ENCODE peak calls at places on chromosomes 11 and 22, in nine cellular contexts. One of them, this sample, is unnamed. For H3K4me1, the result is how much of the 10 kb centered on the place peaks cover.

GRCh38 chr11:65866524-65867283 is 5.9 kb downstream of the EFEMP2 start:
- DNase-seq in uterus: peak
- DNase-seq in BE2C: no peak
- DNase-seq in CD4-positive, alpha-beta memory T cell: no peak
- DNase-seq in neural progenitor cell: no peak
- DNase-seq in colonic mucosa: no peak
- DNase-seq in lower lobe of right lung: peak
- DNase-seq in astrocyte: no peak
- DNase-seq in Caco-2: no peak
- DNase-seq in this sample: peak

GRCh38 chr22:21712751-21713427 is 22.7 kb downstream of the YPEL1 start:
- DNase-seq in uterus: peak
- DNase-seq in BE2C: peak
- DNase-seq in CD4-positive, alpha-beta memory T cell: peak
- DNase-seq in neural progenitor cell: peak
- DNase-seq in colonic mucosa: peak
- DNase-seq in lower lobe of right lung: peak
- DNase-seq in astrocyte: peak
- DNase-seq in Caco-2: peak
- DNase-seq in this sample: peak

GRCh38 chr11:14054708-14055107 is 92.2 kb downstream of the SPON1 start:
- DNase-seq in uterus: peak
- DNase-seq in BE2C: no peak
- DNase-seq in CD4-positive, alpha-beta memory T cell: no peak
- DNase-seq in neural progenitor cell: no peak
- DNase-seq in colonic mucosa: no peak
- DNase-seq in lower lobe of right lung: no peak
- DNase-seq in astrocyte: no peak
- DNase-seq in Caco-2: no peak
- DNase-seq in this sample: peak

GRCh38 chr11:60457576-60457975 is 1.9 kb downstream of the MS4A1 start:
- DNase-seq in uterus: no peak
- DNase-seq in BE2C: no peak
- DNase-seq in CD4-positive, alpha-beta memory T cell: no peak
- DNase-seq in neural progenitor cell: no peak
- DNase-seq in colonic mucosa: no peak
- DNase-seq in lower lobe of right lung: no peak
- DNase-seq in astrocyte: no peak
- DNase-seq in Caco-2: no peak
- DNase-seq in this sample: no peak

GRCh38 chr11:1342946-1343345 is 33.5 kb upstream of the TOLLIP start:
- DNase-seq in uterus: no peak
- DNase-seq in BE2C: no peak
- DNase-seq in CD4-positive, alpha-beta memory T cell: no peak
- DNase-seq in neural progenitor cell: no peak
- DNase-seq in colonic mucosa: peak
- DNase-seq in lower lobe of right lung: no peak
- DNase-seq in astrocyte: no peak
- DNase-seq in Caco-2: no peak
- DNase-seq in this sample: no peak

GRCh38 chr22:37581534-37581933 is 1.6 kb upstream of the LGALS2 start:
- DNase-seq in uterus: peak
- DNase-seq in BE2C: no peak
- DNase-seq in CD4-positive, alpha-beta memory T cell: no peak
- DNase-seq in neural progenitor cell: no peak
- DNase-seq in colonic mucosa: peak
- DNase-seq in lower lobe of right lung: peak
- DNase-seq in astrocyte: no peak
- DNase-seq in Caco-2: no peak
- DNase-seq in this sample: peak

GRCh38 chr11:12769834-12770345 is 95.7 kb downstream of the TEAD1 start:
- DNase-seq in uterus: no peak
- DNase-seq in BE2C: no peak
- DNase-seq in CD4-positive, alpha-beta memory T cell: no peak
- DNase-seq in neural progenitor cell: no peak
- DNase-seq in colonic mucosa: no peak
- DNase-seq in lower lobe of right lung: no peak
- DNase-seq in astrocyte: peak
- DNase-seq in Caco-2: no peak
- DNase-seq in this sample: no peak

GRCh38 chr22:22036588-22036987 is 54.0 kb upstream of the TOP3B start:
- DNase-seq in uterus: no peak
- DNase-seq in BE2C: no peak
- DNase-seq in CD4-positive, alpha-beta memory T cell: no peak
- DNase-seq in neural progenitor cell: no peak
- DNase-seq in colonic mucosa: no peak
- DNase-seq in lower lobe of right lung: no peak
- DNase-seq in astrocyte: no peak
- DNase-seq in Caco-2: no peak
- DNase-seq in this sample: no peak

GRCh38 chr11:30346068-30346688 is 23.3 kb downstream of the ARL14EP start:
- DNase-seq in uterus: no peak
- DNase-seq in BE2C: no peak
- DNase-seq in CD4-positive, alpha-beta memory T cell: peak
- DNase-seq in neural progenitor cell: peak
- DNase-seq in colonic mucosa: no peak
- DNase-seq in lower lobe of right lung: no peak
- DNase-seq in astrocyte: no peak
- DNase-seq in Caco-2: no peak
- DNase-seq in this sample: no peak

GRCh38 chr11:75174781-75175370 is 24.0 kb downstream of the SLCO2B1 start:
- DNase-seq in uterus: peak
- DNase-seq in BE2C: no peak
- DNase-seq in CD4-positive, alpha-beta memory T cell: no peak
- DNase-seq in neural progenitor cell: no peak
- DNase-seq in colonic mucosa: no peak
- DNase-seq in lower lobe of right lung: peak
- DNase-seq in astrocyte: peak
- DNase-seq in Caco-2: no peak
- DNase-seq in this sample: no peak

GRCh38 chr11:57513911-57514537 is 1.5 kb downstream of the SLC43A1 start:
- DNase-seq in uterus: peak
- DNase-seq in BE2C: peak
- DNase-seq in CD4-positive, alpha-beta memory T cell: peak
- DNase-seq in neural progenitor cell: peak
- DNase-seq in colonic mucosa: peak
- DNase-seq in lower lobe of right lung: peak
- DNase-seq in astrocyte: peak
- DNase-seq in Caco-2: no peak
- DNase-seq in this sample: peak

GRCh38 chr11:105206633-105207032 is 67.1 kb upstream of the CARD18 start:
- DNase-seq in uterus: no peak
- DNase-seq in BE2C: no peak
- DNase-seq in CD4-positive, alpha-beta memory T cell: no peak
- DNase-seq in neural progenitor cell: no peak
- DNase-seq in colonic mucosa: no peak
- DNase-seq in lower lobe of right lung: no peak
- DNase-seq in astrocyte: no peak
- DNase-seq in Caco-2: no peak
- DNase-seq in this sample: no peak

DNA sequence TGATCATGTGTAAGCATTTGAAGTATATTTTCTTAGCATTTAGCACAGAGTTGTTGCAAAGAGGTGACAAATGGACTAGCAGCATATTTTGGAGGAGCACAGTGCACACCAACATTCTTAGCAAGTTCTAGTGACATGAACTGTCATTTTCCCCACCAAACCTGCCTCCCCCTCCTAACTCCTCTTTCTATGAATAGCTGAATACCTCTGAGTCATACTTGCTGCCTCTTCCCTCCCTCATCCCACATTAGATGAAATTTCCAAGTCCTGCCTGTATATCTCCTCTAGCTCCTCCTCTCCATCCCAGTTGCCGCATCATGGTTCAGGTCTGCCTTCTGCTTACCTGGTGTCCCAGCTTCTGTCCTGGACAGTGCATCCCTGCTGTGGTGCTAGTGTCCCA is 7.2 kb downstream of the OSBP2 start:
- DNase-seq in uterus: no peak
- DNase-seq in BE2C: no peak
- DNase-seq in CD4-positive, alpha-beta memory T cell: no peak
- DNase-seq in neural progenitor cell: no peak
- DNase-seq in colonic mucosa: no peak
- DNase-seq in lower lobe of right lung: no peak
- DNase-seq in astrocyte: peak
- DNase-seq in Caco-2: no peak
- DNase-seq in this sample: no peak
- H3K4me1 ChIP-seq in uterus: under half
- H3K4me1 ChIP-seq in BE2C: under half
- H3K4me1 ChIP-seq in CD4-positive, alpha-beta memory T cell: under half
- H3K4me1 ChIP-seq in neural progenitor cell: under half
- H3K4me1 ChIP-seq in colonic mucosa: under half
- H3K4me1 ChIP-seq in lower lobe of right lung: under half
- H3K4me1 ChIP-seq in astrocyte: under half
- H3K4me1 ChIP-seq in Caco-2: under half
- H3K4me1 ChIP-seq in this sample: under half

DNA sequence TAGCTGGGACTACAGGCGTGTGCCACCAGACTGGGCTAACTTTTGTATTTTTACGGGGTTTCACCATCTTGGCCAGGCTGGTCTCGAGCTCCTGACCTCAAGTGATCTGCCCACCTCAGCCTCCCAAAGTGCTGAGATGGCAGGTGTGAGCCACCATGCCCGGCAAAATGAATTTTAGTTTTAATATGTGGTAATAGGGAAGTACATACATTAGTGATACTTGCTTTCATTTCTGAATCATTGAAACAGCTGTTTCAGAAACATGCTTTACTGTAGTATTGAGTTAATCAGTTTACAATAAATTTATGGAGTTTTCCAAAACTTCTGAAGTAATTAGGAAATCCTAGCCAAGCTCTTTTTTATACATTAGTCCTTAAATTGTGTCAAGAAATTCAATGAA is 15.6 kb downstream of the PCF11 start:
- DNase-seq in uterus: no peak
- DNase-seq in BE2C: no peak
- DNase-seq in CD4-positive, alpha-beta memory T cell: no peak
- DNase-seq in neural progenitor cell: no peak
- DNase-seq in colonic mucosa: no peak
- DNase-seq in lower lobe of right lung: no peak
- DNase-seq in astrocyte: no peak
- DNase-seq in Caco-2: no peak
- DNase-seq in this sample: no peak
- H3K4me1 ChIP-seq in uterus: under half
- H3K4me1 ChIP-seq in BE2C: under half
- H3K4me1 ChIP-seq in CD4-positive, alpha-beta memory T cell: half or more
- H3K4me1 ChIP-seq in neural progenitor cell: under half
- H3K4me1 ChIP-seq in colonic mucosa: under half
- H3K4me1 ChIP-seq in lower lobe of right lung: half or more
- H3K4me1 ChIP-seq in astrocyte: under half
- H3K4me1 ChIP-seq in Caco-2: under half
- H3K4me1 ChIP-seq in this sample: half or more

DNA sequence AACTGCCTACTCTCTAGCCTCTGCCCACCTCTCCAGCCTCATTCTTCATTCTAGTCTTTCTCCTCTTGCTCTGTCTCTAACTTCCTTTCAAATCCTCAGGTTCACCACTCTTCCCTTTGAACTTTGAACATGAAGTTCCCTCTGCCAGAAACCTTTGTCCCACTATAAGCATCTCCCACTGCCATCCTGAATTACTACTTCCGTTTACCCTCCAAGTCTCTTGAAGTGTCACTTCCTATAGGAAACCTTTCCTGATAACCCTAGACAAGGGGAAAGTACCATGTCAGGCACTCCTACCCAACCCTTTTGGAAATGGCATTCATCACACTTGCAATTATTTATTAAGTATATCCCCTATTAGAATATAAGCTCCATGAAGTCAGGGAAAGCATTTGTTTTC is 3.1 kb downstream of the RAB30 start:
- DNase-seq in uterus: no peak
- DNase-seq in BE2C: no peak
- DNase-seq in CD4-positive, alpha-beta memory T cell: no peak
- DNase-seq in neural progenitor cell: no peak
- DNase-seq in colonic mucosa: no peak
- DNase-seq in lower lobe of right lung: no peak
- DNase-seq in astrocyte: no peak
- DNase-seq in Caco-2: no peak
- DNase-seq in this sample: no peak
- H3K4me1 ChIP-seq in uterus: under half
- H3K4me1 ChIP-seq in BE2C: under half
- H3K4me1 ChIP-seq in CD4-positive, alpha-beta memory T cell: under half
- H3K4me1 ChIP-seq in neural progenitor cell: under half
- H3K4me1 ChIP-seq in colonic mucosa: under half
- H3K4me1 ChIP-seq in lower lobe of right lung: under half
- H3K4me1 ChIP-seq in astrocyte: under half
- H3K4me1 ChIP-seq in Caco-2: under half
- H3K4me1 ChIP-seq in this sample: half or more

GRCh38 chr22:32618461-32619140 is 144.0 kb downstream of the FBXO7 start:
- DNase-seq in uterus: peak
- DNase-seq in BE2C: no peak
- DNase-seq in CD4-positive, alpha-beta memory T cell: no peak
- DNase-seq in neural progenitor cell: no peak
- DNase-seq in colonic mucosa: peak
- DNase-seq in lower lobe of right lung: no peak
- DNase-seq in astrocyte: no peak
- DNase-seq in Caco-2: no peak
- DNase-seq in this sample: peak

GRCh38 chr22:32617883-32618282 is 143.3 kb downstream of the FBXO7 start:
- DNase-seq in uterus: peak
- DNase-seq in BE2C: no peak
- DNase-seq in CD4-positive, alpha-beta memory T cell: no peak
- DNase-seq in neural progenitor cell: no peak
- DNase-seq in colonic mucosa: peak
- DNase-seq in lower lobe of right lung: no peak
- DNase-seq in astrocyte: no peak
- DNase-seq in Caco-2: no peak
- DNase-seq in this sample: no peak

GRCh38 chr22:32617271-32617670 is 142.7 kb downstream of the FBXO7 start:
- DNase-seq in uterus: peak
- DNase-seq in BE2C: no peak
- DNase-seq in CD4-positive, alpha-beta memory T cell: no peak
- DNase-seq in neural progenitor cell: no peak
- DNase-seq in colonic mucosa: no peak
- DNase-seq in lower lobe of right lung: no peak
- DNase-seq in astrocyte: peak
- DNase-seq in Caco-2: no peak
- DNase-seq in this sample: no peak

GRCh38 chr22:32613773-32614172 is 139.2 kb downstream of the FBXO7 start:
- DNase-seq in uterus: no peak
- DNase-seq in BE2C: no peak
- DNase-seq in CD4-positive, alpha-beta memory T cell: no peak
- DNase-seq in neural progenitor cell: no peak
- DNase-seq in colonic mucosa: no peak
- DNase-seq in lower lobe of right lung: no peak
- DNase-seq in astrocyte: no peak
- DNase-seq in Caco-2: no peak
- DNase-seq in this sample: no peak

DNA sequence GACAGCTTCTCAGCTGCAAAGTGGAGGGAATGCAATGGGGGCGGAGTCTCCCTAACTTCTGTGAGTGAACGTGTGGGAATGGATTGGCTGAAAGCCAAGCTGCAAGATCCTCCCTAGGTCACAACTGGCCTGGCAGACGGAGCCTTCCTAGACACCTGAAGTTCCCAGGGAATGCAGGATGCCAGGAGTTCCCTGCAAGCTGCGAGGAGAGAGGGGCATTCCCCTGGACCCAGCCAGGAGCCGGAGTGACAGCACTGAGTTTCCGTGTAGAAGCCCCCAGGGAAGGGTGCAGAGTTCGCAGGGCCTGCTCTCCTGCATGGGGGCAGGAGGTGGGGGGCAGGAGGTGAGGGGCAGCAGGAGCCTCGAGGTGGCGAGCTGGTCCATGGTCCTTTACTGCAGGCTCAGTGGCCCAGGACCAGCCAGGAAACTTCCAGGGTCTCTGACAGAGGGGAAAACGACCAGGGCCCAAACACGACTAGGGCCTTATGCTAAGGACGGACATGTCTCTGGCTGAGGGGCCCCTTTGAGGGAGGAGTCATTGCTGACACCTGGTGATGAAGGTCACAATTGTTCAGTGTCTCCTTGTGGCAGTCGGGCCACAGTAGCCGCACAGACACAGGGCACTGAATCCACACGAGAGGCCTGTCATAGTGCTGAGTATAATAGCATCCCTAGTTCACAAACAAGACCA is 141.4 kb downstream of the FBXO7 start:
- DNase-seq in uterus: no peak
- DNase-seq in BE2C: no peak
- DNase-seq in CD4-positive, alpha-beta memory T cell: no peak
- DNase-seq in neural progenitor cell: peak
- DNase-seq in colonic mucosa: no peak
- DNase-seq in lower lobe of right lung: no peak
- DNase-seq in astrocyte: no peak
- DNase-seq in Caco-2: peak
- DNase-seq in this sample: no peak
- H3K4me1 ChIP-seq in uterus: under half
- H3K4me1 ChIP-seq in BE2C: under half
- H3K4me1 ChIP-seq in CD4-positive, alpha-beta memory T cell: under half
- H3K4me1 ChIP-seq in neural progenitor cell: under half
- H3K4me1 ChIP-seq in colonic mucosa: under half
- H3K4me1 ChIP-seq in lower lobe of right lung: under half
- H3K4me1 ChIP-seq in astrocyte: under half
- H3K4me1 ChIP-seq in Caco-2: under half
- H3K4me1 ChIP-seq in this sample: under half

This sample was measured in left ventricle myocardium inferior.